ENCODE peak calls at places on chromosomes 16 and 17, in five cellular contexts. Y, E, V, A and W are unnamed samples.
A peak's percentile ranks its signal among the peaks of the same experiment; 100 is the strongest.

GRCh38 chr17:60741031-60741430 is 63.4 kb downstream of the BCAS3 start:
- DNase-seq in Y (no peak), E (no peak), V (no peak), A (no peak), W (no peak)

GRCh38 chr17:5419959-5420653 is at the start of gene RPAIN:
- DNase-seq in E (peak; percentile 80), A (peak; percentile 47), V (peak; percentile 71), Y (peak; percentile 83), W (no peak)

GRCh38 chr16:19396555-19397011 is 21.1 kb upstream of the TMC5 start:
- DNase-seq in Y (no peak), E (no peak), A (no peak), V (no peak), W (no peak)

GRCh38 chr17:66493283-66494019 is 191.0 kb downstream of the PRKCA start:
- DNase-seq in V (no peak), E (no peak), Y (no peak), A (no peak), W (no peak)

GRCh38 chr17:31926100-31926729 is 10.6 kb upstream of the SUZ12 start:
- DNase-seq in V (no peak), A (no peak), E (no peak), Y (no peak), W (no peak)

GRCh38 chr16:50591800-50592771 is 43.9 kb downstream of the NKD1 start:
- DNase-seq in Y (no peak), V (no peak), A (no peak), E (no peak), W (no peak)

GRCh38 chr16:62732101-62732500 is 695.9 kb upstream of the CDH8 start:
- DNase-seq in E (no peak), V (no peak), Y (no peak), A (no peak), W (no peak)

GRCh38 chr17:56023851-56024250 is 129.4 kb upstream of the ANKFN1 start:
- DNase-seq in A (no peak), V (no peak), Y (no peak), E (no peak), W (peak; percentile 23)

GRCh38 chr16:23368469-23368868 is 66.4 kb downstream of the SCNN1B start:
- DNase-seq in A (no peak), E (no peak), Y (no peak), V (no peak), W (no peak)

GRCh38 chr17:81538651-81539570 is 10.7 kb downstream of the FSCN2 start:
- DNase-seq in V (no peak), Y (no peak), E (no peak), A (no peak), W (no peak)

GRCh38 chr17:297758-298157 is 54.8 kb downstream of the RPH3AL start:
- DNase-seq in Y (no peak), A (no peak), V (no peak), E (no peak), W (no peak)